ENCODE peak calls at places on chromosome 2, in ten cellular contexts. L, F, O, J, P, R, C, M, Y and D are unnamed samples.

GRCh38 chr2:51103205-51103604 is 71.3 kb upstream of the NRXN1 start:
- DNase-seq in O (peak; percentile 29), L (no peak), P (peak; percentile 24), C (no peak), J (no peak), M (peak; percentile 23), R (no peak), Y (no peak), F (peak; percentile 57), D (no peak)

GRCh38 chr2:149767516-149767974 is 180.0 kb upstream of the MMADHC start:
- DNase-seq in F (no peak), Y (peak; percentile 11), L (no peak), J (no peak), O (peak; percentile 72), M (peak; percentile 85), R (peak; percentile 62), C (no peak), P (no peak), D (no peak)

GRCh38 chr2:7795358-7796199 is 878.4 kb downstream of the RNF144A start:
- DNase-seq in C (no peak), F (no peak), Y (peak; percentile 47), M (peak; percentile 41), O (peak; percentile 12), J (no peak), R (peak; percentile 35), L (no peak), P (no peak), D (no peak)

GRCh38 chr2:151162185-151162584 is 99.5 kb downstream of the RBM43 start:
- DNase-seq in R (peak; percentile 56), P (peak; percentile 24), J (no peak), O (peak; percentile 69), F (no peak), Y (peak; percentile 29), C (no peak), L (no peak), M (peak; percentile 16), D (no peak)

GRCh38 chr2:191270303-191271178 is 25.3 kb downstream of the MYO1B start:
- DNase-seq in M (no peak), O (peak; percentile 28), P (no peak), L (no peak), R (no peak), Y (no peak), J (no peak), F (no peak), C (no peak), D (no peak)

GRCh38 chr2:79994915-79995419 is 309.6 kb downstream of the LRRTM1 start:
- DNase-seq in R (peak; percentile 20), J (no peak), Y (no peak), C (no peak), F (no peak), P (no peak), M (no peak), O (no peak), L (peak; percentile 8), D (no peak)

GRCh38 chr2:217223222-217223930 is 363.5 kb upstream of the TNP1 start:
- DNase-seq in O (peak; percentile 95), F (no peak), R (peak; percentile 94), M (peak; percentile 93), P (peak; percentile 90), Y (peak; percentile 98), L (no peak), C (peak; percentile 33), J (no peak), D (peak; percentile 88)

GRCh38 chr2:231541605-231542509 is 11.6 kb upstream of the NMUR1 start:
- DNase-seq in J (no peak), R (no peak), Y (no peak), F (no peak), M (no peak), C (no peak), L (no peak), O (peak; percentile 41), P (no peak), D (no peak)

DNA sequence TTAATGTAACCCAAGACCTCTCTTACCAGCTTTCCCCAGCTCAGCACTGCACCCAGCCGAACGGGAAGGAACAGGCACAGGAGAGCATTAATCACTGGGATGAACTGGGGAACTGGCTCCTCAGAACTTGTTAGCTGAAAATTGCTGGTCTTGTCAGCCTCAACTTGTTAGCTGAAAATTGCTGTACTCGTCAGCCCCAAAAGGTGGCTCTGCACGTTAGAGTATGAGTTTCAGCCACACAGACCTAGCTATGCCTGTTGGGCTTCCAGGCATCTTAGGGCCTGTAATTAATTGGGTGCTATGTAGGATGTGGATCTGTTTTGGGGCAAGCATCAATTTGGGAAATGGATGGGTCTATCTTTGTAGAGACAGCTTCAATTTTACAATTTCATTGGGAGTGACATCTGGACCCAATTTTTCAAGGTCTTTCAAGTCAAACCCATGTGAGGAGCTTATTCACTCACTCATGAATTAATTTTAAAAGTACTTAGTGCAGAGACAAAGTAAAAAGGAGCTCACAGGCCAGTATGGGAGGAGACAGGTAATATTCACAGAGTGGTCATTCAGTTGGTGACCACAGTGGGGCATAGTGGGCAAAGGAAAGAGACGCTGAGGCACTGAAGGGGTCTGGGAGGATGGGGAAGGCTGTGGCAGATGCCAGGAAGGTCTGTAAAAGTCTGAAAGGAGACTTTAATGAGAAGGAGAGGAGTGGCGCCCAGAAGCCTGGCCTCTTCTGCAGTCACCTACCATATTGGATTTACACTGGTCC is 75.8 kb downstream of the CD8B2 start:
- DNase-seq in P (no peak), R (peak; percentile 12), C (no peak), J (no peak), O (no peak), M (no peak), Y (peak; percentile 36), F (no peak), L (peak; percentile 28), D (no peak)
- TF ChIP-seq CTCF in P (no peak), R (peak; percentile 10), C (no peak), J (no peak), O (peak; percentile 19), M (no peak), Y (no peak), F (no peak), L (peak; percentile 45), D (no peak)

GRCh38 chr2:102140367-102140766 is 2.2 kb upstream of the IL1R1 start:
- DNase-seq in O (no peak), L (no peak), R (no peak), J (no peak), M (peak; percentile 41), Y (no peak), P (no peak), F (no peak), C (no peak), D (no peak)

GRCh38 chr2:102142829-102143449 is 393 bp downstream of the IL1R1 start:
- DNase-seq in L (no peak), Y (peak; percentile 37), M (peak; percentile 63), O (peak; percentile 76), P (no peak), F (no peak), J (no peak), R (peak; percentile 63), C (no peak), D (no peak)

GRCh38 chr2:102141011-102141914 is 1.3 kb upstream of the IL1R1 start:
- DNase-seq in M (peak; percentile 75), F (no peak), J (peak; percentile 40), Y (peak; percentile 10), R (peak; percentile 99), P (peak; percentile 92), C (no peak), O (peak; percentile 95), L (no peak), D (no peak)

GRCh38 chr2:102143450-102143985 is 972 bp downstream of the IL1R1 start:
- DNase-seq in Y (no peak), C (no peak), L (no peak), M (peak; percentile 52), P (no peak), J (no peak), F (peak; percentile 70), O (peak; percentile 84), R (peak; percentile 65), D (no peak)

DNA sequence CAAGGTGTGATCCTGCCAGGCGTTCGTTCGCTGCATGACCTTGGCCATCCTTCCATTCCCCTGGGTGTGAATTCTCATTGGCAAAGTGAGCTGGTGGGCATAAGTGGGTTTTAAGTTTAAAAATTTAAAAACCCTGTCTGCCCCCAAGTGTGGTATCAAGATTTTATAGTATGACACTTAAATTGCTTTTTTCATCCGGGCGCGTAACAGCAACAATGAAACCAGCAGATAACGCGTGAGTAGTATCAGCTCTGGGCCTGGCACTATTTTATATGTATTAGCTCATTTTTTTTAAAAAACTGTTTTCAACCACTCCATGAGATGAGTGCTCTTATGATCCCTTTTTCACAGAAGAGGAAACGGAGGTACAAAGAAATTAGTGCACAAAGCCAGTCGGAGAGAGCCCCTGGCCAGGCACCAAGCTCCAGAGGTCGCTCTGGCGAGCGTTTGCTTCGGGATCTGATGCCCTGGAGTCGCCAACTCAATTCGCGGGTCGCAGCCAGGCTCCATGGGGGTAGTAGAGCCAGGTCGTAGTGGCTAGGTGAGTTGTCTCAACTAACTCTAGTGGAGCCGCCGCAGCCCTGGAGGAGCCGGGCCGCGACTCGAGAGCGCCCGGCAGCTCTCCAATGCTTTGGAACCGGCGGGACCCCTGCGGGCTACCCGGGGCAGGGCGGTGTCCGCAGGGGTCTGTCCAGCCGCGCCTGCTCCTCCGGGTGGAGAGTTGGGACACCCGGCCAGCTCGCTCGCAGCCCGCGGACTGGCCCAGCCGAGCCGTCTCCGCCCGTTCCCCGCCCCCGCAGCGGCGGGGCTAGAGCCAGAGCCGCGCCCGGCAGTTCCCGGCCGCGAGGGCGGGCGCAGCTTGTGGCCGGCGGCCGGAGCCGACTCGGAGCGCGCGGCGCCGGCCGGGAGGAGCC is at the start of gene IL1R1:
- DNase-seq in F (peak; percentile 94), J (peak; percentile 84), Y (peak; percentile 55), C (peak; percentile 78), L (peak; percentile 10), R (peak; percentile 70), O (peak; percentile 76), M (peak; percentile 84), P (no peak), D (peak; percentile 88)
- H3K4me3 ChIP-seq in F (peak within 1 kb of the TSS; percentile 75), J (peak within 1 kb of the TSS; percentile 64), Y (peak within 1 kb of the TSS; percentile 53), C (peak within 1 kb of the TSS; percentile 66), L (no peak within 1 kb of the TSS), R (peak within 1 kb of the TSS; percentile 96), O (peak within 1 kb of the TSS; percentile 87), M (peak within 1 kb of the TSS; percentile 69), P (peak within 1 kb of the TSS; percentile 88), D (peak within 1 kb of the TSS; percentile 64)

DNA sequence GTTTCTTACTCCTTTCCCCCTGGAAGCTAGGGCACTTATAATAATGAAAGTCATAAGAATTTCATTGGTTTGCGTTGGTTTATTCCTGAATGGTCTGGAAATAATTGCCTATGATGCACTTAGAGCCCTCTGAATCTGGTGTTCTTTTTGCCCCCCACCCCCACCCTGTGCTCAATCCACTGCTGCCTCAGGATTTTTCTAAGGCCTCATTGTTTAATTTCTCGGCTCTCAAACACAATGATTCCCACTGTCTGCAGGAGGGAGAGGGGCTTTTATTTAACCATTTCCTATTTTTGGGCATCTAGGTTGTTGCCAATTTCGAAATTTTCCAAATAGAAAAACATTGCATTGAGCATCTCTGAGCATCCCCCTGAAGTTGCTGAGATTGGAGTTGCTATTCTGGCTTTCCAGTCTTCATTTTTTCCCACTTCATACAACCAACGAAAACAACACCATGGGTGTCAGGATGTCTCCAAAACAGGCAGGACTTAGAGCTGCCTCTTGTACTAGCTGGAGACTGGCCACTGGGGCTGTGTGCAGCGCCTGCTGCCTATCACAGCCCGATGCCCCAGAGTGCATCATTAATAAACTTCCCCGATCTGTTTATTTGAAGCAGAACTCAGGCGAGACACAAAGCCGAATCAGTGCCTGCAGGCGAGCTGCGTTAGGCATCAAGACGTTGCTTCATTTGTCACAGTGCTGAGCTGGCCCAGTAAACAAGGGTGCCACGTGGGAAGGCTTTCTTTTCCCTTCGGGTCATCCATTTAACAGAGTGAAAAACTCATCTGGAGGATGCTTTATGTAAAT is 1.8 kb upstream of the PCARE start:
- DNase-seq in M (no peak), L (peak; percentile 76), R (peak; percentile 17), P (no peak), C (no peak), F (no peak), Y (peak; percentile 12), O (peak; percentile 4), J (no peak), D (no peak)
- TF ChIP-seq CTCF in M (no peak), L (peak; percentile 36), R (no peak), P (peak; percentile 31), C (no peak), F (no peak), Y (no peak), O (no peak), J (no peak), D (no peak)

GRCh38 chr2:225400060-225400511 is 576 bp downstream of the NYAP2 start:
- DNase-seq in Y (peak; percentile 29), O (peak; percentile 60), M (peak; percentile 74), P (peak; percentile 16), J (no peak), F (no peak), R (peak; percentile 53), C (no peak), L (peak; percentile 55), D (no peak)

GRCh38 chr2:225401001-225401400 is 1.5 kb downstream of the NYAP2 start:
- DNase-seq in C (no peak), O (no peak), Y (no peak), L (no peak), P (no peak), J (no peak), R (no peak), F (no peak), M (no peak), D (no peak)

GRCh38 chr2:225398372-225398771 is 1.1 kb upstream of the NYAP2 start:
- DNase-seq in Y (no peak), C (no peak), J (no peak), O (no peak), R (no peak), P (no peak), L (no peak), F (no peak), M (no peak), D (no peak)

GRCh38 chr2:225400546-225400945 is 1.0 kb downstream of the NYAP2 start:
- DNase-seq in J (no peak), M (no peak), C (no peak), Y (no peak), O (no peak), F (no peak), R (no peak), L (no peak), P (no peak), D (no peak)

GRCh38 chr2:225399509-225399908 is at the start of gene NYAP2:
- DNase-seq in R (no peak), P (no peak), J (no peak), M (no peak), F (no peak), O (no peak), C (no peak), Y (no peak), L (peak; percentile 57), D (no peak)
- H3K4me3 ChIP-seq in R (no peak within 1 kb of the TSS), P (no peak within 1 kb of the TSS), J (no peak within 1 kb of the TSS), M (no peak within 1 kb of the TSS), F (no peak within 1 kb of the TSS), O (no peak within 1 kb of the TSS), C (no peak within 1 kb of the TSS), Y (no peak within 1 kb of the TSS), L (peak within 1 kb of the TSS; percentile 55), D (no peak within 1 kb of the TSS)